ENCODE peak calls at places on chromosomes 2 and 18, in four cellular contexts. K is IMR-90, Q is lower lobe of right lung, A is aorta. R is an unnamed sample. For H3K9me3, the result is how much of the 10 kb centered on the place peaks cover.

GRCh38 chr2:73972846-73973245 is 11.9 kb upstream of the TET3 start:
- DNase-seq in Q (no peak), K (no peak), A (no peak), R (no peak)

GRCh38 chr2:219142329-219142728 is 18.3 kb downstream of the NHEJ1 start:
- DNase-seq in Q (no peak), K (peak), A (peak), R (no peak)

GRCh38 chr2:241399941-241400922 is 44.1 kb downstream of the FARP2 start:
- DNase-seq in Q (no peak), A (no peak), K (no peak), R (no peak)

GRCh38 chr2:222038086-222038802 is 260.6 kb downstream of the PAX3 start:
- DNase-seq in A (no peak), Q (no peak), K (peak), R (no peak)

GRCh38 chr2:68741238-68741637 is 6.6 kb downstream of the ARHGAP25 start:
- DNase-seq in Q (no peak), K (no peak), A (no peak), R (no peak)

GRCh38 chr2:46909771-46910419 is 5.7 kb downstream of the MCFD2 start:
- DNase-seq in K (peak), A (no peak), Q (no peak), R (no peak)

GRCh38 chr2:220104871-220105351 is 477.5 kb downstream of the SLC4A3 start:
- DNase-seq in K (peak), A (peak), Q (no peak), R (no peak)

GRCh38 chr2:105674859-105675541 is 69.7 kb upstream of the NCK2 start:
- DNase-seq in A (no peak), K (no peak), Q (no peak), R (no peak)

GRCh38 chr2:155994315-155994714 is 338.2 kb downstream of the NR4A2 start:
- DNase-seq in A (no peak), K (no peak), Q (no peak), R (no peak)

GRCh38 chr2:189013677-189014380 is 39.7 kb downstream of the COL3A1 start:
- DNase-seq in A (no peak), K (peak), Q (no peak), R (no peak)

GRCh38 chr18:25449046-25449445 is 97.1 kb upstream of the ZNF521 start:
- DNase-seq in K (no peak), A (no peak), Q (no peak), R (no peak)

GRCh38 chr18:76314496-76314895 is 180.5 kb downstream of the ZNF516 start:
- DNase-seq in A (no peak), K (no peak), Q (no peak), R (no peak)

GRCh38 chr2:11773747-11774536 is 27.5 kb downstream of the LPIN1 start:
- DNase-seq in Q (no peak), A (no peak), K (no peak), R (no peak)

GRCh38 chr18:36035253-36035652 is 32.1 kb downstream of the RPRD1A start:
- DNase-seq in Q (no peak), K (no peak), A (no peak), R (no peak)

GRCh38 chr2:23050388-23050787 is 334.6 kb upstream of the KLHL29 start:
- DNase-seq in A (no peak), Q (no peak), K (no peak), R (no peak)

GRCh38 chr2:43315482-43315881 is 89.1 kb upstream of the ZFP36L2 start:
- DNase-seq in K (no peak), A (no peak), Q (no peak), R (no peak)

GRCh38 chr2:232795920-232796319 is 19.6 kb upstream of the KCNJ13 start:
- DNase-seq in Q (no peak), A (no peak), K (peak), R (no peak)

GRCh38 chr18:10557085-10557677 is 31.4 kb downstream of the NAPG start:
- DNase-seq in K (no peak), A (no peak), Q (no peak), R (no peak)

GRCh38 chr2:75595541-75596395 is 35.0 kb upstream of the EVA1A start:
- DNase-seq in A (no peak), Q (no peak), K (peak), R (no peak)

GRCh38 chr2:52416340-52416739 is 1351.3 kb upstream of the CHAC2 start:
- DNase-seq in Q (no peak), K (peak), A (no peak), R (no peak)

GRCh38 chr2:233164117-233164516 is 87.4 kb upstream of the ATG16L1 start:
- DNase-seq in K (no peak), Q (no peak), A (no peak), R (no peak)

GRCh38 chr2:96655491-96655973 is 13.0 kb downstream of the FER1L5 start:
- DNase-seq in Q (no peak), A (no peak), K (no peak), R (no peak)

GRCh38 chr18:32956591-32957310 is 183.9 kb upstream of the KLHL14 start:
- DNase-seq in K (peak), A (no peak), Q (no peak), R (no peak)

GRCh38 chr18:66993492-66993891 is 389.6 kb upstream of the CDH19 start:
- DNase-seq in K (no peak), Q (no peak), A (no peak), R (no peak)

GRCh38 chr2:212970132-212970531 is 181.3 kb downstream of the IKZF2 start:
- DNase-seq in Q (no peak), K (peak), A (no peak), R (no peak)

GRCh38 chr2:101900375-101900774 is 91.4 kb upstream of the IL1R2 start:
- DNase-seq in A (no peak), Q (no peak), K (no peak), R (no peak)

GRCh38 chr2:26276488-26276887 is 31.7 kb downstream of the HADHB start:
- DNase-seq in Q (no peak), K (no peak), A (no peak), R (no peak)

GRCh38 chr2:240149943-240150784 is 9.7 kb upstream of the OTOS start:
- DNase-seq in A (peak), Q (peak), K (peak), R (peak)

GRCh38 chr2:37344453-37345361 is at the start of gene QPCT:
- DNase-seq in K (peak), A (peak), Q (peak), R (peak)

GRCh38 chr2:86368181-86368824 is 30.9 kb upstream of the REEP1 start:
- DNase-seq in Q (peak), K (peak), A (peak), R (peak)

GRCh38 chr2:241708879-241709278 is 7.0 kb downstream of the ING5 start:
- DNase-seq in A (no peak), K (no peak), Q (no peak), R (no peak)

GRCh38 chr18:10822457-10822856 is 296.6 kb downstream of the NAPG start:
- DNase-seq in Q (no peak), A (no peak), K (no peak), R (no peak)

GRCh38 chr2:233462826-233463470 is 103.6 kb downstream of the USP40 start:
- DNase-seq in Q (peak), K (no peak), A (no peak), R (no peak)

GRCh38 chr2:124316875-124317605 is 292.0 kb downstream of the CNTNAP5 start:
- DNase-seq in Q (no peak), K (no peak), A (no peak), R (no peak)

GRCh38 chr2:17894551-17894950 is 16.1 kb downstream of the KCNS3 start:
- DNase-seq in K (no peak), A (no peak), Q (no peak), R (no peak)

DNA sequence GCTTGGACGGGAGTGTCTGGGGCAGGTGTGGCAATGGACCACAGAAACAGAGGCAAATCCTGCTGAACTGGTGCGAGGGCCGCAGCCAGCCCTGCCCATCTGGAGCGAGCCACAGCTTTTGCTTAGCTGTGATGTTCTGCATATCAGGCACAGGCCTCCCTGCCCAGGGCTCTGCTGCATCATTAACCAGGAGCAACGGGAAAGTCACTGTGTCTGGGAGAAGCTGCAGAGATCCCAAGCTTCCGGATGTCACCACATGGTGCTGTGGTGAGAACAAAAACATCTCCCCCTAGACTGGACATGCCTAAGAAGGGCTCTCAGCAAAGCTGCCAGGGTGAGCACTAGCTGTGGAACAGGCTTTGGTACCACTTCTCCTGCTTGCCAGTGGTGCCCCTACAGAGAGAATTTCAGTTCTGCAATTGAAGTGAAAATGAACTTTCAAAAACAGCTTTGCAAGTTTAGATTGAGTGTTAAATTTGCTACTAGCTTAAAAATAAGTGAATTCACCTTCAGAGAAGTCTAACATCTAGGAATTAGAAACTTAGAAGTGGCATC is 172.9 kb upstream of the MYT1L start:
- DNase-seq in Q (no peak), K (no peak), A (no peak), R (no peak)
- H3K9me3 ChIP-seq in Q (under half), K (under half), A (under half), R (under half)

GRCh38 chr2:16039055-16039454 is 98.7 kb downstream of the MYCN start:
- DNase-seq in A (no peak), Q (no peak), K (no peak), R (no peak)
- H3K9me3 ChIP-seq in A (under half), Q (under half), K (under half), R (under half)

GRCh38 chr2:238606311-238606710 is 179.6 kb downstream of the ASB1 start:
- DNase-seq in Q (no peak), K (no peak), A (no peak), R (no peak)
- H3K9me3 ChIP-seq in Q (under half), K (under half), A (under half), R (under half)

GRCh38 chr2:31675485-31675901 is 94.8 kb upstream of the SRD5A2 start:
- DNase-seq in K (no peak), A (no peak), Q (no peak), R (no peak)
- H3K9me3 ChIP-seq in K (under half), A (under half), Q (under half), R (under half)

GRCh38 chr2:160096414-160096813 is 34.0 kb upstream of the PLA2R1 start:
- DNase-seq in Q (no peak), A (no peak), K (no peak), R (no peak)

GRCh38 chr2:160085662-160086061 is 23.2 kb upstream of the PLA2R1 start:
- DNase-seq in A (no peak), K (no peak), Q (no peak), R (no peak)

GRCh38 chr2:160092445-160092844 is 30.0 kb upstream of the PLA2R1 start:
- DNase-seq in A (no peak), Q (no peak), K (no peak), R (no peak)

GRCh38 chr2:160087854-160088745 is 25.7 kb upstream of the PLA2R1 start:
- DNase-seq in Q (no peak), A (no peak), K (peak), R (no peak)

DNA sequence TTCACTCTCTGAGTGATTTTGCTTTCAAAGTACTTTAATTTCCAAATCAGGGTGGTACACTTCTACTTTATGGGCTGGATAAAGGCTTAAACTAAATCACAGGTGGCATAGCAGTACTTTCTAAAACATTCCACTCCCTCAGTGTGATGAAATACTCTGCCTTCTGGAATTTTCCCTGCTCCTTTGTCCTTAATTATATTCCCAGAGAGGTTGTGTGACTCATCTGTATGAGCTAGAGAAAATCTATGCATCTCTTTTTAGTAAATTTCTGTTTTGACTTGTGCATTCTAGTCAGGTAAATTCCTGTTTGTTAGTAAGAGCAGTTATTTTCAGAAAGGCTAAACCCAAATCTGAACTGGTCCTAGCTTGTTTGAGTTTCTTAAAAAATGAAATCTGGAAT is 29.0 kb upstream of the PLA2R1 start:
- DNase-seq in A (no peak), Q (no peak), K (peak), R (no peak)
- H3K9me3 ChIP-seq in A (under half), Q (under half), K (under half), R (under half)

GRCh38 chr2:5148392-5149085 is 543.6 kb upstream of the SOX11 start:
- DNase-seq in Q (no peak), A (no peak), K (no peak), R (no peak)
- H3K9me3 ChIP-seq in Q (under half), A (under half), K (under half), R (under half)